ENCODE peak calls at places on chromosomes 6 and 20, in nine cellular contexts. G, Q, S, H, N, X, T, I and F are unnamed samples.

GRCh38 chr6:156686429-156686939 is 90.7 kb upstream of the ARID1B start:
- DNase-seq in T (peak), G (peak), Q (peak), N (no peak), X (peak), S (no peak), I (peak), H (no peak), F (peak)

GRCh38 chr20:574297-574942 is 30.8 kb upstream of the CSNK2A1 start:
- DNase-seq in T (no peak), N (no peak), H (no peak), I (no peak), S (no peak), G (no peak), Q (no peak), X (no peak), F (peak)

GRCh38 chr6:135638108-135638507 is 140.6 kb upstream of the AHI1 start:
- DNase-seq in H (no peak), G (no peak), Q (no peak), T (no peak), S (no peak), X (no peak), I (no peak), N (no peak), F (no peak)

GRCh38 chr6:170203212-170203611 is 87.7 kb downstream of the DLL1 start:
- DNase-seq in T (no peak), H (no peak), G (no peak), Q (no peak), N (peak), I (no peak), S (no peak), X (no peak), F (no peak)

GRCh38 chr6:69812746-69813427 is 16.1 kb upstream of the LMBRD1 start:
- DNase-seq in S (no peak), T (no peak), Q (no peak), H (no peak), I (peak), G (no peak), N (no peak), X (no peak), F (no peak)

GRCh38 chr6:133423242-133423641 is 182.1 kb downstream of the EYA4 start:
- DNase-seq in I (no peak), H (no peak), T (no peak), S (no peak), G (no peak), N (no peak), Q (no peak), X (no peak), F (no peak)

GRCh38 chr6:125611573-125612399 is 137.6 kb upstream of the HEY2 start:
- DNase-seq in Q (no peak), H (no peak), T (peak), I (no peak), S (no peak), N (no peak), G (peak), X (peak), F (no peak)

GRCh38 chr6:50832912-50833311 is 14.2 kb downstream of the TFAP2B start:
- DNase-seq in T (no peak), Q (no peak), H (no peak), G (no peak), X (no peak), S (no peak), I (no peak), N (no peak), F (no peak)

GRCh38 chr6:163416640-163417253 is 2.2 kb downstream of the QKI start:
- DNase-seq in H (no peak), G (peak), N (peak), X (peak), Q (peak), I (peak), T (peak), S (no peak), F (no peak)

GRCh38 chr20:19396466-19397081 is 184.1 kb downstream of the SLC24A3 start:
- DNase-seq in G (no peak), H (no peak), Q (no peak), S (no peak), N (no peak), T (no peak), I (no peak), X (no peak), F (no peak)

GRCh38 chr6:123127807-123128206 is 131.8 kb downstream of the CLVS2 start:
- DNase-seq in T (no peak), G (no peak), S (no peak), Q (no peak), X (no peak), N (no peak), I (peak), H (no peak), F (no peak)

GRCh38 chr20:39429716-39430115 is 467.6 kb downstream of the DHX35 start:
- DNase-seq in T (no peak), N (no peak), H (no peak), X (no peak), Q (peak), S (no peak), I (peak), G (no peak), F (no peak)

GRCh38 chr20:21725892-21726291 is 20.4 kb downstream of the PAX1 start:
- DNase-seq in T (no peak), G (no peak), N (no peak), X (no peak), H (no peak), S (no peak), Q (peak), I (no peak), F (no peak)

GRCh38 chr6:39507331-39507998 is 185.0 kb upstream of the KCNK16 start:
- DNase-seq in N (no peak), Q (no peak), I (no peak), G (no peak), S (no peak), H (no peak), X (no peak), T (no peak), F (no peak)

GRCh38 chr6:118319890-118320289 is 228.2 kb upstream of the PLN start:
- DNase-seq in T (no peak), S (no peak), Q (no peak), N (no peak), G (no peak), H (no peak), I (no peak), X (no peak), F (no peak)

GRCh38 chr6:11194399-11195274 is 37.8 kb downstream of the NEDD9 start:
- DNase-seq in X (peak), N (no peak), I (no peak), T (peak), S (no peak), G (peak), Q (peak), H (no peak), F (no peak)

GRCh38 chr6:6825153-6825847 is 236.8 kb downstream of the LY86 start:
- DNase-seq in X (no peak), H (no peak), I (peak), S (no peak), N (no peak), Q (no peak), G (no peak), T (no peak), F (no peak)

GRCh38 chr6:151869345-151869744 is 61.9 kb downstream of the ESR1 start:
- DNase-seq in T (no peak), I (no peak), G (peak), S (no peak), X (peak), Q (no peak), H (no peak), N (no peak), F (no peak)

GRCh38 chr6:126812651-126813050 is 305.8 kb upstream of the RSPO3 start:
- DNase-seq in X (peak), Q (no peak), H (no peak), S (no peak), T (peak), N (no peak), I (no peak), G (peak), F (peak)

GRCh38 chr20:48638546-48638945 is 189.3 kb downstream of the PREX1 start:
- DNase-seq in S (no peak), T (peak), H (no peak), X (peak), G (peak), Q (no peak), N (no peak), I (peak), F (no peak)

GRCh38 chr6:50905297-50905696 is 86.6 kb downstream of the TFAP2B start:
- DNase-seq in S (no peak), H (no peak), X (no peak), N (no peak), T (no peak), I (peak), Q (peak), G (no peak), F (no peak)

GRCh38 chr20:22005535-22005934 is 300.1 kb downstream of the PAX1 start:
- DNase-seq in S (no peak), N (no peak), I (no peak), X (no peak), H (no peak), G (no peak), Q (no peak), T (no peak), F (no peak)

GRCh38 chr6:145497006-145497405 is 238.3 kb downstream of the EPM2A start:
- DNase-seq in T (peak), N (no peak), X (no peak), G (no peak), I (no peak), Q (no peak), S (no peak), H (no peak), F (no peak)

GRCh38 chr6:17656644-17657043 is 50.1 kb downstream of the NUP153 start:
- DNase-seq in G (peak), N (no peak), H (no peak), I (no peak), T (peak), Q (no peak), S (no peak), X (peak), F (no peak)

GRCh38 chr6:46850781-46851180 is 57.6 kb downstream of the MEP1A start:
- DNase-seq in H (no peak), S (no peak), G (peak), T (peak), Q (no peak), N (no peak), I (peak), X (peak), F (no peak)

GRCh38 chr6:56718236-56718635 is 75.5 kb upstream of the DST start:
- DNase-seq in X (no peak), H (no peak), N (no peak), S (no peak), G (no peak), T (no peak), Q (no peak), I (no peak), F (no peak)

GRCh38 chr6:44472250-44472945 is 84.9 kb downstream of the CDC5L start:
- DNase-seq in N (no peak), Q (no peak), S (no peak), H (no peak), I (no peak), X (no peak), G (no peak), T (no peak), F (no peak)

GRCh38 chr6:97097068-97098047 is 172.8 kb downstream of the KLHL32 start:
- DNase-seq in N (no peak), X (no peak), H (no peak), Q (no peak), G (peak), S (no peak), T (no peak), I (peak), F (no peak)

GRCh38 chr6:122789078-122789861 is at the start of gene SMPDL3A:
- DNase-seq in N (peak), H (peak), I (peak), X (peak), S (peak), Q (peak), T (peak), G (peak), F (peak)

GRCh38 chr20:5933802-5934436 is 16.4 kb downstream of the TRMT6 start:
- DNase-seq in X (no peak), G (no peak), H (no peak), S (no peak), N (no peak), Q (no peak), T (no peak), I (peak), F (no peak)
- TF ChIP-seq CTCF in X (no peak), G (peak), H (peak), S (peak), N (no peak), Q (peak), T (no peak), I (peak), F (no peak)

GRCh38 chr20:36478137-36478905 is 63.0 kb upstream of the MYL9 start:
- DNase-seq in I (no peak), X (no peak), Q (no peak), H (no peak), G (no peak), N (no peak), S (no peak), T (no peak), F (no peak)
- TF ChIP-seq CTCF in I (no peak), X (no peak), Q (no peak), H (no peak), G (no peak), N (no peak), S (peak), T (no peak), F (no peak)

DNA sequence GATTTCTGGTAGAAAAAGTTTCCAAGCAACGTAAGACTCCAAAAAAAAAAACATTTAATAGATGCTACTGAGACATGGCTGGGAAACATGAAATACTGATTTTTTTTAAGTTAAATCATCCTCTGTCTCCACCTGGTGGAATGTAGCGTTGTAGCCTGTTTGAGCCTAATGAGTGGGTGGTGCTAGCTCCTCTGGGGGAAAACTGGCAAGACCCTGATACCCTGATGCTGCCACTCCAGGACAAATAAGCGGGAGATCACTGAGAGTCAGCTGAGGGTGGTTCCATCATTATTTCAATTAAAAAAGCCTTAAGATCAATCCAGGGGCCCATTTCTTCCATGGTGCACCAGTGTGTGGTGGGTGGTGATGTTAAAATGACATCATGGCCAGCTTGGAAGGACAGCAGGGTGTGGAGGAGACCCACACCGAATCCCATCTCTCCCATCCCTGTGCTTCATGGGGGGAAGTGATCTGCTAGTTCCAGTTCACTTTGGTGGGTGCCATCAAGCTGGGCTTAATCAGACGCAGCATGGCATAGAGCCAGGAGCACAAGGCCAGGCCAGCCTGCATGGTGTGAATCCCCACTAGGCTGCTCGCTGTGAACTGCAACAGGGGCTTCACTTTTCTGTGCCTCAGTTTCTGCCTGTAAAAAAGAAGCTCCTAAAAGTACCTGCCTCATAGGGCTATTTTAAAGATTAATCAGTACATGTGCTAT is 12.8 kb upstream of the MRPS10 start:
- DNase-seq in T (no peak), X (no peak), G (peak), Q (no peak), H (no peak), I (peak), N (no peak), S (no peak), F (no peak)
- TF ChIP-seq CTCF in T (peak), X (peak), G (peak), Q (peak), H (peak), I (peak), N (peak), S (peak), F (peak)

DNA sequence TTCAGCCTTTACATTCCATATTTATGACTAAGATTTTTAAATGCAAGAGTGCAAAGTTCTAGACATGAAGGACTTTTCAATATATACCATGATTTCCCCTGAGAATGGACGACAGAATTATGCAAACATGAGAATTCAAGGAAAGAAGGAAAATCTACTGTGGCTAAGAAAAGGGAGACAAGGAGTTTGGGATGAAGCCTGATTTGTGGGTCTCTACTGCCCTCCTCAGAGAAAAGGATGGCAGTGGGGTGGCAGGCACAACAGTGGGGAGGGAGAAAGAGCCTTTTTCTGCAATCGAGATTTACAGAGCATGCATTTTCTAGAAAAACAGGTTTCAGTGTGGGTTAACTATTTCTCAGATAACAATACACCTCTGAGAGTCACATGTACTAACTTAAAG is 466.9 kb upstream of the NRSN1 start:
- DNase-seq in N (no peak), S (peak), G (peak), I (peak), X (no peak), H (peak), T (no peak), Q (peak), F (peak)
- TF ChIP-seq CTCF in N (peak), S (peak), G (no peak), I (peak), X (peak), H (peak), T (peak), Q (peak), F (peak)

GRCh38 chr6:530425-530824 is 126.5 kb downstream of the HUS1B start:
- DNase-seq in Q (no peak), I (no peak), N (no peak), X (no peak), S (no peak), G (no peak), T (no peak), H (no peak), F (no peak)

GRCh38 chr6:527989-528673 is 128.8 kb downstream of the HUS1B start:
- DNase-seq in T (no peak), S (no peak), X (no peak), H (no peak), I (no peak), Q (no peak), N (no peak), G (no peak), F (no peak)

GRCh38 chr6:528989-529388 is 127.9 kb downstream of the HUS1B start:
- DNase-seq in I (no peak), H (no peak), X (no peak), S (no peak), T (no peak), N (no peak), Q (no peak), G (no peak), F (no peak)

GRCh38 chr6:520820-521219 is 129.3 kb downstream of the IRF4 start:
- DNase-seq in N (no peak), T (no peak), I (no peak), G (no peak), X (no peak), S (no peak), H (no peak), Q (no peak), F (no peak)

GRCh38 chr6:524803-525202 is 132.1 kb downstream of the HUS1B start:
- DNase-seq in I (no peak), S (no peak), Q (no peak), T (no peak), N (no peak), G (no peak), H (no peak), X (no peak), F (peak)
- TF ChIP-seq CTCF in I (no peak), S (peak), Q (no peak), T (no peak), N (no peak), G (no peak), H (no peak), X (no peak), F (no peak)

GRCh38 chr20:45322952-45323383 is 14.9 kb upstream of the MATN4 start:
- DNase-seq in T (no peak), Q (peak), X (peak), N (peak), I (peak), S (no peak), G (peak), H (no peak), F (no peak)
- TF ChIP-seq CTCF in T (peak), Q (peak), X (peak), N (peak), I (peak), S (peak), G (no peak), H (no peak), F (no peak)

DNA sequence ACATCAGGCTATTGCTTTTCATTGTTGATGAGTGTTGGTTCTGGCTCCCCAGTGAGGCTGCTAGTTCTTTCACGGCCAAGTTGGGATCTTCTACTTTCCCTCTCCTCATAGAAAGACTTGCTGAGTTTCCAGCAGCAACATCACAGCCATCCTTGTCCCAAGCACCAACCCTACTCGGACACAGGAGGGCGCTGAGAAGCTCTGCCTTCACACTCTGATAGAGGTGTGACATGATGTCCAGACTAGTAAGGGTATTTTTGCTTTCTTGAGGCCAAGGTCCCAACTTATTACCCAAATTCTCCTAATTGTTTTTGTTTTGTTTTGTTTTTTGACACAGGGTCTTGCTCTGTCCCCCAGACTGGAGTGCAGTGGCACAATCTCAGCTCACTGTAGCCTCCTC is 3.0 kb upstream of the GCM1 start:
- DNase-seq in N (no peak), Q (no peak), S (peak), G (no peak), I (peak), X (no peak), T (no peak), H (no peak), F (no peak)
- TF ChIP-seq CTCF in N (no peak), Q (no peak), S (peak), G (peak), I (peak), X (peak), T (no peak), H (peak), F (no peak)

DNA sequence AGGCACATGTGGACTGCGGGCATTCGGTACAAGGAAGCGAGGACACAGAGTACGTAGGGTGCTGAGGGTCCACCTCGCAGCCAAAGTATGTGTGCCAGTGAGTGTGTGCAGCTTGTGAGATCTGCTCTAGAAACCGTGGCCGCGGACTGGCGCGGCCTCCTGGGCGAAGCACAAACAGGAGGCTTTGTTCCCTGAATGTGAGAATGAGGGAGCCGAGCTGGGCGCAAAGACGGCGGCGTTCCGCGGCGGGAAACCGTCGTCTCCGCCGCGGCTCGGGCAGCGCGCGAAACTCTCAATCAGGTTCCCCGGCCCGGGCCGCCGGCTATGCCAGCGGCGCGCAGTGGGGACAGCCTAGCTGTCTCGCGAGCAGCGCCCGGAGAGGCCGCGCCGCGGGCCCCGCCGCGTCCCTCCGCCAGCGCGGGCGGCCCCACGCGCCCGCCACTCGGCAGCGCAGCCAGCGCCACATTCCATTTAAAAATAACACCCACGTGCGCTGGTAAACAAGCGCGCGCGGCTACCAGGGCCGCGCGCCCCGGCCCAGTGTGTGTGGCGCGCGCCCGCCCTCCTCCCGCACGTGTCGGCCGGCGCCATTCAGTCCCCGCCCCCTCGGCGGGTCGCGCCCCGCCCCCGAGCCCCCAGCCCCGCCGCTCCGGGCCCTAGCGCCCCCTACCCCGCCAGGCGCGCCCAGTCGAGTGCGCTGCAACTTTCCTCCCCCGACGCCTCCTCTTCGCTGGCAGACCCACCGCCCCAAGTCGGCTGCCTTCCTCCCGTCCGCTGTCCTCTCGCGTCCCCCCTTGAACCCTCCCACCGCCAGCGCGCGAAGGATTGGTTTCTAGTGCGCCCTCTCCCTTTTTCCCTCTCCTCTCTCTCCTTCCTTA is 3.0 kb upstream of the FOXO3 start:
- DNase-seq in H (peak), S (no peak), T (no peak), Q (peak), N (peak), X (peak), I (peak), G (peak), F (peak)
- TF ChIP-seq CTCF in H (peak), S (no peak), T (no peak), Q (peak), N (no peak), X (no peak), I (no peak), G (no peak), F (peak)